ENCODE peak calls at places on chromosomes 16 and 17, in seven cellular contexts. Z, F, E, G, H, B and K are unnamed samples.

GRCh38 chr16:50037791-50038190 is 12.8 kb downstream of the CNEP1R1 start:
- DNase-seq in Z (peak), B (no peak), H (no peak), F (no peak), E (peak), G (no peak), K (peak)

GRCh38 chr17:48528153-48528912 is 2.5 kb downstream of the HOXB1 start:
- DNase-seq in Z (no peak), B (no peak), F (no peak), G (no peak), H (no peak), E (no peak), K (no peak)

GRCh38 chr17:42849451-42850157 is 1.4 kb upstream of the AOC3 start:
- DNase-seq in E (no peak), F (no peak), G (no peak), B (no peak), H (no peak), Z (peak), K (no peak)

GRCh38 chr16:89549007-89549700 is 11.3 kb upstream of the RPL13 start:
- DNase-seq in Z (no peak), H (no peak), E (no peak), F (no peak), G (peak), B (no peak), K (no peak)

GRCh38 chr16:9099131-9099625 is 7.7 kb downstream of the HAPSTR1 start:
- DNase-seq in Z (peak), G (peak), E (peak), H (no peak), F (no peak), B (no peak), K (no peak)

GRCh38 chr16:27703121-27703520 is 153.2 kb downstream of the KATNIP start:
- DNase-seq in G (no peak), B (no peak), E (no peak), F (no peak), Z (no peak), H (no peak), K (no peak)

GRCh38 chr17:75412455-75413317 is 7.2 kb upstream of the GRB2 start:
- DNase-seq in B (peak), F (peak), Z (peak), E (peak), H (peak), G (peak), K (peak)

GRCh38 chr16:22424161-22424937 is 49.9 kb upstream of the CDR2 start:
- DNase-seq in G (no peak), H (no peak), B (no peak), Z (peak), F (no peak), E (peak), K (peak)

GRCh38 chr16:66639091-66639885 is 34.8 kb downstream of the CMTM3 start:
- DNase-seq in H (peak), G (no peak), F (no peak), B (no peak), E (peak), Z (peak), K (no peak)

GRCh38 chr17:66417300-66417719 is 114.9 kb downstream of the PRKCA start:
- DNase-seq in B (peak), E (no peak), H (no peak), F (no peak), G (no peak), Z (no peak), K (no peak)